ENCODE peak calls at places on chromosome 7, in four cellular contexts. O is effector memory CD8-positive, alpha-beta T cell; H is stomach; C is MCF 10A. X is an unnamed sample.

GRCh38 chr7:40843338-40844026 is 708.7 kb downstream of the SUGCT start:
- DNase-seq in H (no peak), C (peak), O (no peak), X (no peak)

GRCh38 chr7:1240296-1240820 is 7.7 kb downstream of the UNCX start:
- DNase-seq in H (no peak), O (no peak), C (no peak), X (no peak)

GRCh38 chr7:97003262-97004236 is 1.8 kb upstream of the DLX6 start:
- DNase-seq in O (no peak), H (no peak), C (no peak), X (no peak)

GRCh38 chr7:100035865-100036264 is 13.7 kb upstream of the ZSCAN21 start:
- DNase-seq in H (no peak), O (no peak), C (no peak), X (no peak)

GRCh38 chr7:111835066-111835465 is 272.8 kb upstream of the IMMP2L start:
- DNase-seq in C (peak), O (no peak), H (no peak), X (no peak)

GRCh38 chr7:28623105-28623730 is 210.9 kb downstream of the CREB5 start:
- DNase-seq in C (no peak), O (no peak), H (no peak), X (no peak)

GRCh38 chr7:128899392-128899791 is 11.1 kb downstream of the KCP start:
- DNase-seq in C (no peak), O (no peak), H (no peak), X (no peak)

GRCh38 chr7:4207011-4207410 is 475.1 kb upstream of the FOXK1 start:
- DNase-seq in O (no peak), H (no peak), C (no peak), X (no peak)